ENCODE peak calls at places on chromosomes 7 and 10, in four cellular contexts. Q is H9, V is IMR-90, F is psoas muscle. O is an unnamed sample.

GRCh38 chr10:124648738-124649137 is 95.4 kb downstream of the FAM53B start:
- DNase-seq in F (peak; percentile 82), Q (no peak), V (peak; percentile 95), O (peak; percentile 96)

GRCh38 chr10:96706331-96706853 is 13.9 kb downstream of the PIK3AP1 start:
- DNase-seq in F (no peak), Q (no peak), V (no peak), O (no peak)

GRCh38 chr10:100571069-100571817 is 35.5 kb downstream of the HIF1AN start:
- DNase-seq in V (no peak), F (no peak), Q (peak; percentile 19), O (no peak)

GRCh38 chr10:133200621-133201031 is 29.4 kb upstream of the UTF1 start:
- DNase-seq in Q (no peak), F (no peak), V (no peak), O (no peak)

GRCh38 chr7:93027044-93027443 is 90.7 kb downstream of the SAMD9 start:
- DNase-seq in F (no peak), Q (no peak), V (no peak), O (no peak)

GRCh38 chr7:93053946-93054943 is 63.5 kb downstream of the SAMD9 start:
- DNase-seq in V (no peak), F (no peak), Q (no peak), O (no peak)

GRCh38 chr10:13492493-13493180 is 36.2 kb downstream of the BEND7 start:
- DNase-seq in F (no peak), Q (no peak), V (no peak), O (peak; percentile 63)

GRCh38 chr10:6465854-6466524 is 114.1 kb downstream of the PRKCQ start:
- DNase-seq in V (no peak), Q (no peak), F (no peak), O (no peak)

GRCh38 chr10:88117227-88117626 is 253.8 kb downstream of the PTEN start:
- DNase-seq in V (no peak), F (no peak), Q (no peak), O (no peak)

GRCh38 chr10:2619927-2620326 is 447.4 kb upstream of the PFKP start:
- DNase-seq in F (no peak), Q (no peak), V (no peak), O (no peak)

GRCh38 chr7:24337180-24337579 is 53.2 kb downstream of the NPY start:
- DNase-seq in F (no peak), V (no peak), Q (peak; percentile 84), O (no peak)

GRCh38 chr10:122051609-122052385 is 62.8 kb downstream of the TACC2 start:
- DNase-seq in V (peak; percentile 65), F (peak; percentile 38), Q (peak; percentile 83), O (peak; percentile 70)

GRCh38 chr7:15007507-15007906 is 105.0 kb upstream of the DGKB start:
- DNase-seq in V (no peak), Q (peak; percentile 68), F (no peak), O (no peak)

GRCh38 chr7:130152270-130153141 is 52.7 kb downstream of the TMEM209 start:
- DNase-seq in F (no peak), Q (no peak), V (peak; percentile 17), O (peak; percentile 37)

GRCh38 chr7:115352375-115352774 is 430.5 kb downstream of the MDFIC start:
- DNase-seq in F (no peak), Q (no peak), V (peak; percentile 91), O (peak; percentile 71)

GRCh38 chr7:33339074-33339805 is 209.9 kb downstream of the BBS9 start:
- DNase-seq in F (no peak), V (no peak), Q (no peak), O (no peak)

GRCh38 chr7:92778972-92779371 is 57.4 kb downstream of the CDK6 start:
- DNase-seq in V (peak; percentile 85), F (peak; percentile 23), Q (no peak), O (peak; percentile 80)

GRCh38 chr7:148701414-148701813 is 2.7 kb downstream of the CUL1 start:
- DNase-seq in Q (no peak), V (peak; percentile 38), F (no peak), O (peak; percentile 28)

GRCh38 chr7:150862356-150862755 is 10.0 kb downstream of the AOC1 start:
- DNase-seq in Q (no peak), V (no peak), F (no peak), O (no peak)

GRCh38 chr7:125670926-125671572 is 741.4 kb upstream of the POT1 start:
- DNase-seq in V (no peak), Q (no peak), F (no peak), O (peak; percentile 2)
- TF ChIP-seq CTCF in V (peak; percentile 36), Q (peak; percentile 79), F (peak; percentile 27), O (peak; percentile 25)

GRCh38 chr7:154287370-154287769 is 235.2 kb downstream of the DPP6 start:
- DNase-seq in V (no peak), F (no peak), Q (no peak), O (no peak)
- TF ChIP-seq CTCF in V (no peak), F (no peak), Q (peak; percentile 40), O (no peak)

DNA sequence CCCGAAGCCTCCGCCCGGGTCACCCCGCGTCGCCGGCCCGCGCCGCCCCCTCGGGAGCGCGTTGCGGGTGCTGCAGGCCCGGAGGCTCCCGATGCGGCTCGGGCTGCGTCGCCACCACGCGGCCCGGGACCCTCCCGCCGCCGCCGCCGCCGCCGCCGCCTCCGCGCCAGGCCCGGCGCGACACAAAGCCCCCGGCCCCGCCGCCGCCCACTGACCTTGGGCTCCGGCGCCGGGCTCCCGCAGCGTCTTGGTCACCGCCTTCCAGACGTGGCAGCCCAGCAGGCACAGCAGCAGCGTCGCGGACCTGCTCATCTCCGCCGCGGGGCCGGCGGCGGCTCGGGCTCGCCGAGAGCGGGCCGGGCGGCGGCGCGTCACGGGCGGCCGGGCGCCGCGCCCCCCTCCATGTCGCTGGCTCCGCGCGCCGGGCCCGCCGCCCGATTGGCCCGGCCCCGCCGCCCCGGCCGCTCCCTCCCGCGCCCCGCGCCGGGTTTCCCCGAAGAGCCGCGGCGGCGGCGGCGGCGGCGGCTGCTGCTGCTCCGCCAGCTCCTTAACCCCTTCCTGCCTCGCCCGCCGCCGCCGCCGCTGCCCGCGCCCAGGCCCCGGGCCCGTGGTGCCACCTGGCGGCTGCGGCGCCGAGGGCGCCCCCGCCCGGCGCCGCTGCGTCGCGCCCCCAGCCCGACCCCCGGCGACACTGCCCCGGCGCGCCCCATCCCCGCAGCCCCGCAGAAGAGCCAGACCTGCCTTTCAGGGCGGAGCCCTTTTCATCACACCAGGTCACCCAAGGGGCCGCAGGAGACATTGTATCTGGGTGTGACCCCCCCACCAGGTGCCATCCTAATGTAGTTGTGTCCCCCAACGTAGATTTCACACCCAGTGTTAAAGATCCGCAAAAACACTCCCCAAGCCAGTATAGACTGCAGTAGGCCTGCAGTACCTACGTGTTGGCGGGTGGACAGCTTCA is at the start of gene FAM171A1:
- DNase-seq in Q (peak; percentile 69), F (peak; percentile 53), V (peak; percentile 29), O (peak; percentile 49)
- TF ChIP-seq CTCF in Q (no peak), F (peak; percentile 32), V (peak; percentile 47), O (no peak)

GRCh38 chr10:11113156-11113555 is 95.5 kb downstream of the CELF2 start:
- DNase-seq in F (no peak), V (no peak), Q (no peak), O (no peak)
- TF ChIP-seq CTCF in F (no peak), V (no peak), Q (peak; percentile 50), O (no peak)

GRCh38 chr7:94906035-94906796 is 1.2 kb upstream of the PPP1R9A start:
- DNase-seq in Q (no peak), V (no peak), F (no peak), O (peak; percentile 7)
- TF ChIP-seq CTCF in Q (no peak), V (no peak), F (no peak), O (no peak)

DNA sequence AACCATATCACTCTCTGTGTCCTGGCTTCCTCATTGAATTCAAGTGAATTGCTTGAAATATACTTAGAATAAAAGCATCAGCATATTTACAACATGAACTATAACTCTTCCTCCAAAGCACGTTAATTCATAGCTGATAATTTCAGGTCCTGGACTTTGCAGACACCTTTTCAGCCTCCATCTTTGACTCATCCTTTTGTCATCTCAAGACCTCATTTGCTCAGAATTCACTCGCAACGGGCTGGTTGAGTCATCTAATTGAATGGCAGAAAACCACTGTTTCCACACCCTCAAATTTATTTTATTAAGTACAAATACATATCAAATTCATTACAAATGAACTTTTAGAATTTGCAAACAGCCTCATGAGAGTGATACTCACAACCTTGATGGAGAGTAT is 545.7 kb downstream of the GATA3 start:
- DNase-seq in F (no peak), V (no peak), Q (no peak), O (no peak)
- TF ChIP-seq CTCF in F (no peak), V (no peak), Q (no peak), O (no peak)

GRCh38 chr10:71064413-71065118 is 147.8 kb upstream of the UNC5B start:
- DNase-seq in F (peak; percentile 27), V (no peak), Q (no peak), O (no peak)
- TF ChIP-seq CTCF in F (no peak), V (no peak), Q (peak; percentile 60), O (no peak)

GRCh38 chr7:42476255-42476654 is 239.2 kb upstream of the GLI3 start:
- DNase-seq in Q (no peak), V (no peak), F (no peak), O (no peak)
- TF ChIP-seq CTCF in Q (no peak), V (no peak), F (no peak), O (no peak)

DNA sequence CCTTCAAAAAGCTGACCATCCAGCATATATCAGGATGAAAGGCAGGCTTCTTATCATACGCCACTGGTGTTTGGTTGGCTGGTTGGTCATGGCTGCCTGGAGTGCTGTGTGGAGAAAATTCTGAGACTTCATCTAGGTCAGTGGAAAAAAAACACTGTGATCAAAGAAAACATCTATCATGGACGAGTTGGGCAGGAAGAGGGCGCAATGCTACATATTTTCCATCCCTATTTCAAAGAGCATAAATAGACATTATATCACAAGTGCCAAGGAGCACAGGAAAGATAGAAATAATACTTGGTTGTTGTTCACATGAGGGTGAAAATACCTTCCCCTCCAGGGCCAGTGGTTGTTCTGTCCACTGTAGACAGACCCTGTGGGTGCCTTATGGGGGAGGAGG is 128.4 kb upstream of the PLPP4 start:
- DNase-seq in F (no peak), V (no peak), Q (no peak), O (no peak)
- TF ChIP-seq CTCF in F (no peak), V (no peak), Q (no peak), O (no peak)

O was measured in fibroblast of villous mesenchyme.